ENCODE peak calls at places on chromosome 1, in ten cellular contexts. U, H, I, Q, W, F, E, R, L and Y are unnamed samples.

GRCh38 chr1:158115126-158115525 is 65.6 kb upstream of the CD1D start:
- DNase-seq in R (no peak), W (no peak), I (no peak), U (no peak), E (no peak), H (no peak), F (no peak), L (no peak), Q (no peak), Y (no peak)

GRCh38 chr1:231338270-231339128 is at the start of gene SPRTN:
- DNase-seq in H (peak), L (no peak), Q (no peak), W (peak), U (no peak), I (no peak), F (no peak), E (no peak), R (peak), Y (no peak)

GRCh38 chr1:1092149-1092855 is 18.2 kb upstream of the RNF223 start:
- DNase-seq in F (no peak), L (no peak), I (peak), E (no peak), R (no peak), Q (no peak), U (no peak), H (no peak), W (no peak), Y (no peak)

GRCh38 chr1:101239095-101240040 is 2.5 kb downstream of the S1PR1 start:
- DNase-seq in R (no peak), F (no peak), L (peak), H (peak), W (no peak), I (no peak), Q (peak), U (no peak), E (no peak), Y (peak)

GRCh38 chr1:233512538-233512937 is 101.4 kb upstream of the KCNK1 start:
- DNase-seq in E (no peak), U (no peak), F (no peak), H (no peak), W (no peak), R (no peak), Q (no peak), I (no peak), L (no peak), Y (no peak)

GRCh38 chr1:221251580-221251979 is 372.3 kb downstream of the HLX start:
- DNase-seq in R (no peak), L (no peak), H (no peak), E (no peak), U (no peak), Q (no peak), W (no peak), I (no peak), F (no peak), Y (no peak)

GRCh38 chr1:40799351-40799867 is 15.8 kb downstream of the KCNQ4 start:
- DNase-seq in W (peak), I (no peak), H (no peak), L (no peak), E (no peak), R (no peak), F (no peak), Q (no peak), U (no peak), Y (no peak)

GRCh38 chr1:17304155-17304826 is 3.7 kb upstream of the PADI4 start:
- DNase-seq in U (no peak), F (no peak), L (no peak), R (no peak), H (no peak), I (peak), Q (no peak), E (no peak), W (no peak), Y (no peak)

GRCh38 chr1:94741510-94741909 is 78.6 kb upstream of the SLC44A3 start:
- DNase-seq in Q (no peak), I (no peak), L (no peak), F (no peak), H (no peak), U (no peak), W (no peak), R (no peak), E (no peak), Y (no peak)

GRCh38 chr1:37476087-37476452 is 1.7 kb downstream of the ZC3H12A start:
- DNase-seq in R (no peak), Q (no peak), U (no peak), W (no peak), I (no peak), H (no peak), L (no peak), F (no peak), E (no peak), Y (no peak)

GRCh38 chr1:84776639-84777038 is 86.4 kb upstream of the SSX2IP start:
- DNase-seq in F (no peak), I (no peak), R (no peak), U (no peak), L (no peak), H (no peak), E (no peak), W (peak), Q (no peak), Y (no peak)

GRCh38 chr1:243421784-243422183 is 165.9 kb downstream of the SDCCAG8 start:
- DNase-seq in I (no peak), U (no peak), Q (peak), W (peak), L (peak), E (peak), R (peak), H (peak), F (peak), Y (peak)

GRCh38 chr1:39833121-39833520 is 44.5 kb upstream of the BMP8B start:
- DNase-seq in R (no peak), U (no peak), E (no peak), L (no peak), I (no peak), Q (no peak), W (no peak), F (no peak), H (no peak), Y (no peak)

GRCh38 chr1:206970406-206970805 is at the start of gene FCAMR:
- DNase-seq in R (no peak), I (no peak), Q (no peak), W (no peak), H (no peak), U (no peak), E (no peak), F (no peak), L (no peak), Y (no peak)

GRCh38 chr1:84048820-84049219 is 49.9 kb upstream of the TTLL7 start:
- DNase-seq in I (no peak), L (no peak), F (no peak), W (no peak), E (no peak), H (no peak), R (no peak), U (no peak), Q (no peak), Y (no peak)

GRCh38 chr1:109640285-109640865 is 15.5 kb upstream of the GSTM4 start:
- DNase-seq in R (peak), E (peak), F (no peak), Q (peak), H (peak), U (peak), L (peak), I (peak), W (peak), Y (peak)

GRCh38 chr1:183942933-183943693 is 94.4 kb downstream of the COLGALT2 start:
- DNase-seq in R (no peak), L (no peak), Q (no peak), H (peak), E (no peak), W (peak), F (no peak), U (no peak), I (no peak), Y (no peak)

GRCh38 chr1:79069828-79070227 is 63.3 kb upstream of the ADGRL4 start:
- DNase-seq in H (no peak), I (no peak), W (no peak), L (no peak), E (no peak), R (no peak), U (no peak), F (no peak), Q (no peak), Y (no peak)

GRCh38 chr1:47507921-47508894 is 70.4 kb downstream of the FOXD2 start:
- DNase-seq in Q (peak), I (peak), H (no peak), U (peak), L (no peak), R (peak), W (no peak), E (peak), F (no peak), Y (no peak)

GRCh38 chr1:221781102-221781744 is 39.3 kb upstream of the DUSP10 start:
- DNase-seq in E (no peak), F (no peak), Q (no peak), U (no peak), W (no peak), R (no peak), I (peak), H (no peak), L (no peak), Y (no peak)

GRCh38 chr1:8631163-8631562 is 186.3 kb downstream of the RERE start:
- DNase-seq in I (no peak), U (no peak), R (no peak), H (no peak), L (no peak), F (no peak), W (peak), Q (no peak), E (no peak), Y (no peak)

GRCh38 chr1:57269621-57270235 is 154.1 kb downstream of the DAB1 start:
- DNase-seq in H (no peak), R (no peak), Q (no peak), W (no peak), L (no peak), I (no peak), F (no peak), E (no peak), U (no peak), Y (no peak)

GRCh38 chr1:151534662-151535278 is 5.3 kb upstream of the TUFT1 start:
- DNase-seq in U (peak), I (peak), H (peak), Q (peak), F (no peak), W (peak), E (peak), R (peak), L (peak), Y (peak)

GRCh38 chr1:193070395-193070753 is 11.0 kb downstream of the RO60 start:
- DNase-seq in U (no peak), L (no peak), Q (no peak), F (no peak), W (peak), R (no peak), I (no peak), E (no peak), H (peak), Y (no peak)

GRCh38 chr1:166905930-166906329 is 29.9 kb upstream of the TADA1 start:
- DNase-seq in U (no peak), L (no peak), E (no peak), Q (no peak), W (peak), R (no peak), I (no peak), H (peak), F (no peak), Y (no peak)

GRCh38 chr1:58496042-58496441 is 50.5 kb downstream of the OMA1 start:
- DNase-seq in R (no peak), U (no peak), Q (no peak), L (no peak), W (no peak), E (no peak), H (no peak), F (no peak), I (no peak), Y (no peak)

GRCh38 chr1:89719502-89720306 is 86.8 kb downstream of the LRRC8C start:
- DNase-seq in Q (no peak), H (peak), W (no peak), E (no peak), L (no peak), R (no peak), U (no peak), F (peak), I (no peak), Y (no peak)

GRCh38 chr1:192496369-192497056 is 79.1 kb upstream of the RGS1 start:
- DNase-seq in H (no peak), F (no peak), E (no peak), U (no peak), Q (no peak), I (no peak), W (no peak), R (no peak), L (no peak), Y (no peak)

GRCh38 chr1:19390166-19390850 is 78.2 kb downstream of the SLC66A1 start:
- DNase-seq in H (no peak), I (no peak), U (no peak), W (no peak), F (no peak), R (no peak), L (no peak), E (no peak), Q (no peak), Y (no peak)

GRCh38 chr1:240415532-240415931 is 196.4 kb downstream of the GREM2 start:
- DNase-seq in W (no peak), F (no peak), I (no peak), Q (no peak), R (no peak), E (no peak), U (no peak), L (no peak), H (no peak), Y (no peak)

GRCh38 chr1:156226116-156226538 is 13.3 kb downstream of the PMF1 start:
- DNase-seq in E (no peak), Q (no peak), U (no peak), H (no peak), W (no peak), L (no peak), R (no peak), F (peak), I (no peak), Y (no peak)

GRCh38 chr1:218778257-218778656 is 395.4 kb upstream of the LYPLAL1 start:
- DNase-seq in Q (no peak), H (no peak), R (no peak), W (no peak), U (no peak), L (no peak), I (no peak), E (no peak), F (no peak), Y (no peak)

GRCh38 chr1:232923739-232924386 is 26.5 kb upstream of the NTPCR start:
- DNase-seq in H (no peak), L (peak), W (peak), Q (no peak), U (no peak), F (peak), R (no peak), E (no peak), I (no peak), Y (peak)

GRCh38 chr1:221449801-221450470 is 292.0 kb downstream of the DUSP10 start:
- DNase-seq in E (no peak), H (no peak), R (no peak), L (no peak), U (no peak), I (no peak), Q (no peak), W (peak), F (no peak), Y (no peak)

GRCh38 chr1:5728956-5729355 is 263.3 kb downstream of the NPHP4 start:
- DNase-seq in H (no peak), U (peak), L (no peak), R (no peak), E (no peak), W (no peak), Q (no peak), I (peak), F (no peak), Y (no peak)

GRCh38 chr1:118253310-118253903 is 68.4 kb upstream of the SPAG17 start:
- DNase-seq in I (no peak), R (peak), U (no peak), Q (no peak), W (no peak), F (no peak), H (no peak), L (no peak), E (no peak), Y (no peak)